ENCODE peak calls at places on chromosomes 12 and 14, in nine cellular contexts. U is NCI-H2029 treated with DMSO at 0.1 percent for 48 hours; Z is T follicular helper cell; N is COLO829; P is midbrain; Y is smooth muscle cell of the brain vasculature; G is stimulated activated CD4-positive, alpha-beta T cell treated with anti-CD3 and anti-CD28 coated beads, Interleukin-1b, Interleukin-23, amount 100 ng/mL, for 24 hours; Q is fibroblast of lung; X is esophagus squamous epithelium. J is an unnamed sample.

GRCh38 chr12:87848248-87848868 is 180.8 kb downstream of the C12orf50 start:
- DNase-seq in U (peak), Z (no peak), N (peak), P (peak), Y (peak), G (no peak), Q (peak), X (no peak), J (peak)

GRCh38 chr12:127389923-127390322 is 877.0 kb upstream of the TMEM132C start:
- DNase-seq in U (no peak), Z (no peak), N (no peak), P (no peak), Y (peak), G (no peak), Q (peak), X (no peak), J (peak)

GRCh38 chr12:39125580-39125979 is 220.2 kb upstream of the CPNE8 start:
- DNase-seq in U (no peak), Z (no peak), N (no peak), P (no peak), Y (no peak), G (no peak), Q (peak), X (no peak), J (peak)

GRCh38 chr14:57212919-57213318 is 55.8 kb downstream of the EXOC5 start:
- DNase-seq in U (no peak), Z (no peak), N (no peak), P (no peak), Y (no peak), G (no peak), Q (peak), X (no peak), J (no peak)

GRCh38 chr14:70934084-70934483 is 26.8 kb downstream of the PCNX1 start:
- DNase-seq in U (no peak), Z (no peak), N (no peak), P (no peak), Y (no peak), G (no peak), Q (no peak), X (no peak), J (no peak)

GRCh38 chr14:58805605-58806358 is 168.0 kb downstream of the DACT1 start:
- DNase-seq in U (peak), Z (no peak), N (no peak), P (no peak), Y (peak), G (no peak), Q (peak), X (no peak), J (no peak)

GRCh38 chr14:58746261-58746660 is 108.5 kb downstream of the DACT1 start:
- DNase-seq in U (no peak), Z (no peak), N (no peak), P (no peak), Y (no peak), G (no peak), Q (peak), X (no peak), J (peak)

GRCh38 chr14:88346048-88346639 is 23.1 kb upstream of the KCNK10 start:
- DNase-seq in U (no peak), Z (no peak), N (peak), P (no peak), Y (no peak), G (no peak), Q (no peak), X (no peak), J (no peak)

GRCh38 chr12:48080285-48080684 is 25.6 kb downstream of the SENP1 start:
- DNase-seq in U (no peak), Z (no peak), N (no peak), P (no peak), Y (no peak), G (no peak), Q (no peak), X (no peak), J (no peak)

GRCh38 chr12:70648831-70649230 is 11.6 kb upstream of the PTPRB start:
- DNase-seq in U (no peak), Z (no peak), N (peak), P (no peak), Y (no peak), G (no peak), Q (peak), X (no peak), J (peak)

GRCh38 chr14:23141706-23142467 is 22.8 kb upstream of the CEBPE start:
- DNase-seq in U (no peak), Z (no peak), N (peak), P (no peak), Y (no peak), G (no peak), Q (peak), X (no peak), J (no peak)